ENCODE peak calls at places on chromosomes 3 and 15, in nine cellular contexts. Z is psoas muscle; R is lung; U is HEK293T; D is activated naive CD4-positive, alpha-beta T cell treated with anti-CD3 and anti-CD28 coated beads, Interleukin-2, amount 50 U/mL, for 72 hours; M is AG04450; Q is iPS DF 6.9; I is T-helper 2 cell; E is RPMI8226. W is an unnamed sample.

GRCh38 chr3:146770301-146770700 is 165.2 kb upstream of the PLSCR5 start:
- DNase-seq in Z (no peak), R (no peak), U (no peak), D (no peak), M (no peak), Q (no peak), I (no peak), E (no peak), W (no peak)

GRCh38 chr3:112619295-112619694 is 21.6 kb downstream of the CCDC80 start:
- DNase-seq in Z (no peak), R (no peak), U (no peak), D (no peak), M (no peak), Q (no peak), I (no peak), E (no peak), W (no peak)

GRCh38 chr3:32816439-32817194 is 1.2 kb upstream of the TRIM71 start:
- DNase-seq in Z (no peak), R (no peak), U (peak; percentile 72), D (no peak), M (no peak), Q (peak; percentile 74), I (peak; percentile 46), E (no peak), W (peak; percentile 82)

GRCh38 chr3:183980408-183980807 is 37.3 kb downstream of the ABCC5 start:
- DNase-seq in Z (peak; percentile 80), R (no peak), U (no peak), D (no peak), M (no peak), Q (no peak), I (no peak), E (no peak), W (no peak)

GRCh38 chr3:111539351-111540331 is 2.4 kb upstream of the CD96 start:
- DNase-seq in Z (peak; percentile 50), R (peak; percentile 49), U (peak; percentile 60), D (no peak), M (no peak), Q (peak; percentile 50), I (peak; percentile 74), E (peak; percentile 49), W (peak; percentile 75)

GRCh38 chr3:110814170-110815007 is 257.2 kb upstream of the NECTIN3 start:
- DNase-seq in Z (no peak), R (no peak), U (no peak), D (no peak), M (peak; percentile 81), Q (no peak), I (peak; percentile 95), E (no peak), W (peak; percentile 81)

GRCh38 chr15:90086868-90087268 is 15.4 kb downstream of the IDH2 start:
- DNase-seq in Z (peak; percentile 50), R (no peak), U (peak; percentile 76), D (no peak), M (no peak), Q (no peak), I (peak; percentile 59), E (peak; percentile 70), W (peak; percentile 53)

GRCh38 chr3:71979155-71979554 is 194.2 kb upstream of the PROK2 start:
- DNase-seq in Z (no peak), R (no peak), U (no peak), D (no peak), M (no peak), Q (no peak), I (no peak), E (no peak), W (no peak)

GRCh38 chr3:112688819-112689218 is 47.9 kb upstream of the CCDC80 start:
- DNase-seq in Z (no peak), R (no peak), U (no peak), D (no peak), M (no peak), Q (no peak), I (no peak), E (no peak), W (no peak)

GRCh38 chr3:17339233-17339632 is 403.2 kb downstream of the TBC1D5 start:
- DNase-seq in Z (no peak), R (no peak), U (no peak), D (no peak), M (no peak), Q (no peak), I (no peak), E (no peak), W (no peak)

GRCh38 chr3:151459360-151459759 is 1.5 kb downstream of the IGSF10 start:
- DNase-seq in Z (no peak), R (no peak), U (no peak), D (no peak), M (no peak), Q (no peak), I (no peak), E (no peak), W (peak; percentile 25)

GRCh38 chr3:140972833-140973232 is 31.2 kb downstream of the SLC25A36 start:
- DNase-seq in Z (no peak), R (no peak), U (peak; percentile 11), D (no peak), M (no peak), Q (no peak), I (peak; percentile 34), E (peak; percentile 12), W (peak; percentile 35)

GRCh38 chr3:77348244-77348855 is 308.5 kb downstream of the ROBO2 start:
- DNase-seq in Z (no peak), R (no peak), U (peak; percentile 7), D (no peak), M (no peak), Q (peak; percentile 63), I (no peak), E (peak; percentile 38), W (peak; percentile 60)

GRCh38 chr15:90344632-90345031 is 7.5 kb upstream of the ZNF774 start:
- DNase-seq in Z (no peak), R (no peak), U (no peak), D (no peak), M (no peak), Q (no peak), I (no peak), E (no peak), W (no peak)

GRCh38 chr3:128714887-128715496 is 11.0 kb upstream of the RAB7A start:
- DNase-seq in Z (no peak), R (no peak), U (no peak), D (peak; percentile 68), M (no peak), Q (no peak), I (peak; percentile 63), E (no peak), W (no peak)

GRCh38 chr15:73678498-73678897 is 5.7 kb upstream of the CD276 start:
- DNase-seq in Z (no peak), R (no peak), U (no peak), D (no peak), M (no peak), Q (no peak), I (no peak), E (no peak), W (no peak)

GRCh38 chr3:188950832-188951489 is 220.8 kb upstream of the TPRG1 start:
- DNase-seq in Z (peak; percentile 63), R (peak; percentile 71), U (no peak), D (no peak), M (peak; percentile 92), Q (no peak), I (peak; percentile 30), E (no peak), W (no peak)

GRCh38 chr3:51338632-51339031 is 46.5 kb upstream of the MANF start:
- DNase-seq in Z (no peak), R (no peak), U (no peak), D (no peak), M (no peak), Q (no peak), I (no peak), E (peak; percentile 14), W (no peak)

GRCh38 chr15:85825719-85826118 is 31.0 kb upstream of the KLHL25 start:
- DNase-seq in Z (no peak), R (no peak), U (no peak), D (no peak), M (no peak), Q (no peak), I (no peak), E (no peak), W (no peak)

GRCh38 chr15:94230886-94231727 is at the start of gene MCTP2:
- DNase-seq in Z (peak; percentile 85), R (peak; percentile 89), U (no peak), D (peak; percentile 85), M (peak; percentile 39), Q (no peak), I (peak; percentile 92), E (peak; percentile 72), W (peak; percentile 74)

GRCh38 chr15:62889734-62890505 is 152.6 kb upstream of the TPM1 start:
- DNase-seq in Z (no peak), R (no peak), U (no peak), D (no peak), M (no peak), Q (no peak), I (no peak), E (no peak), W (peak; percentile 45)

GRCh38 chr3:59866076-59866475 is 816.3 kb upstream of the CFAP20DC start:
- DNase-seq in Z (no peak), R (no peak), U (no peak), D (no peak), M (no peak), Q (no peak), I (no peak), E (no peak), W (no peak)

GRCh38 chr3:73418636-73419035 is 206.1 kb downstream of the PDZRN3 start:
- DNase-seq in Z (no peak), R (no peak), U (no peak), D (no peak), M (no peak), Q (no peak), I (no peak), E (no peak), W (no peak)

GRCh38 chr15:52559583-52559982 is 9.2 kb downstream of the ARPP19 start:
- DNase-seq in Z (peak; percentile 25), R (no peak), U (no peak), D (no peak), M (peak; percentile 46), Q (no peak), I (peak; percentile 84), E (no peak), W (peak; percentile 46)

GRCh38 chr3:197756704-197757103 is 7.0 kb downstream of the FYTTD1 start:
- DNase-seq in Z (no peak), R (no peak), U (no peak), D (no peak), M (no peak), Q (no peak), I (no peak), E (no peak), W (no peak)

GRCh38 chr3:10945683-10946287 is 46.8 kb upstream of the SLC6A1 start:
- DNase-seq in Z (peak; percentile 80), R (peak; percentile 56), U (peak; percentile 83), D (no peak), M (peak; percentile 6), Q (peak; percentile 61), I (peak; percentile 39), E (peak; percentile 72), W (peak; percentile 90)

GRCh38 chr15:82972990-82973389 is 13.0 kb upstream of the RAMAC start:
- DNase-seq in Z (no peak), R (no peak), U (no peak), D (no peak), M (no peak), Q (no peak), I (no peak), E (peak; percentile 65), W (no peak)

GRCh38 chr15:64146885-64147681 is 4.4 kb upstream of the SNX22 start:
- DNase-seq in Z (no peak), R (no peak), U (no peak), D (no peak), M (no peak), Q (no peak), I (no peak), E (no peak), W (peak; percentile 58)